ENCODE peak calls at places on chromosomes 12 and 14, in four cellular contexts. Z is fibroblast of mammary gland, J is astrocyte of the spinal cord, S is cardiac muscle cell. D is an unnamed sample.

GRCh38 chr14:74962059-74962458 is 6.7 kb upstream of the PGF start:
- DNase-seq in J (no peak), Z (no peak), S (no peak), D (no peak)

GRCh38 chr12:105946541-105946940 is 192.2 kb downstream of the NUAK1 start:
- DNase-seq in J (peak; percentile 80), Z (no peak), S (peak; percentile 78), D (no peak)

GRCh38 chr12:116542345-116542950 is 16.7 kb upstream of the MAP1LC3B2 start:
- DNase-seq in S (no peak), J (no peak), Z (no peak), D (no peak)

GRCh38 chr12:34286483-34286882 is 264.2 kb downstream of the ALG10 start:
- DNase-seq in J (no peak), Z (no peak), S (no peak), D (no peak)

GRCh38 chr14:64293976-64294671 is at the start of gene ESR2:
- DNase-seq in S (peak; percentile 59), J (peak; percentile 51), Z (peak; percentile 37), D (peak; percentile 53)

GRCh38 chr14:80152166-80152565 is 59.1 kb downstream of the DIO2 start:
- DNase-seq in S (no peak), J (no peak), Z (no peak), D (no peak)

GRCh38 chr12:69447892-69448291 is 22.3 kb upstream of the FRS2 start:
- DNase-seq in Z (no peak), J (no peak), S (no peak), D (no peak)

GRCh38 chr14:94079891-94080605 is 954 bp downstream of the DDX24 start:
- DNase-seq in J (peak; percentile 50), Z (peak; percentile 55), S (no peak), D (peak; percentile 20)

GRCh38 chr14:77674931-77675330 is 32.9 kb downstream of the ALKBH1 start:
- DNase-seq in J (no peak), Z (no peak), S (no peak), D (no peak)

GRCh38 chr14:78083837-78084236 is 86.3 kb upstream of the NRXN3 start:
- DNase-seq in Z (no peak), J (no peak), S (no peak), D (no peak)

GRCh38 chr14:61712137-61712536 is 16.8 kb downstream of the HIF1A start:
- DNase-seq in S (peak; percentile 47), J (no peak), Z (no peak), D (no peak)
- H3K4me3 ChIP-seq in S (no peak overlapping the region), J (no peak overlapping the region), Z (no peak overlapping the region), D (no peak overlapping the region)

GRCh38 chr14:105064721-105065143 is 498 bp downstream of the GPR132 start:
- DNase-seq in J (peak; percentile 48), Z (peak; percentile 56), S (peak; percentile 51), D (peak; percentile 56)

GRCh38 chr14:105061428-105062047 is 3.7 kb downstream of the GPR132 start:
- DNase-seq in J (no peak), Z (no peak), S (no peak), D (no peak)

GRCh38 chr14:105064001-105064400 is 1.2 kb downstream of the GPR132 start:
- DNase-seq in S (no peak), J (no peak), Z (no peak), D (no peak)

GRCh38 chr14:105062048-105062433 is 3.2 kb downstream of the GPR132 start:
- DNase-seq in J (no peak), S (no peak), Z (no peak), D (no peak)

GRCh38 chr14:105063041-105063440 is 2.2 kb downstream of the GPR132 start:
- DNase-seq in Z (no peak), J (no peak), S (no peak), D (no peak)
- H3K4me3 ChIP-seq in Z (no peak overlapping the region), J (no peak overlapping the region), S (no peak overlapping the region), D (no peak overlapping the region)

GRCh38 chr14:69259531-69260245 is at the start of gene GALNT16:
- DNase-seq in Z (no peak), S (peak; percentile 33), J (peak; percentile 26), D (peak; percentile 67)
- H3K4me3 ChIP-seq in Z (peak within 1 kb of the TSS; percentile 40), S (peak within 1 kb of the TSS; percentile 67), J (peak within 1 kb of the TSS; percentile 39), D (peak within 1 kb of the TSS; percentile 52)

GRCh38 chr14:100158566-100159106 is 809 bp downstream of the DEGS2 start:
- DNase-seq in Z (no peak), S (no peak), J (no peak), D (no peak)
- H3K4me3 ChIP-seq in Z (no peak overlapping the region), S (no peak overlapping the region), J (no peak overlapping the region), D (no peak overlapping the region)

GRCh38 chr12:124388038-124388676 is 93.3 kb downstream of the RFLNA start:
- DNase-seq in J (no peak), S (no peak), Z (no peak), D (no peak)
- H3K4me3 ChIP-seq in J (peak overlapping the region; percentile 90), S (no peak overlapping the region), Z (peak overlapping the region; percentile 81), D (peak overlapping the region; percentile 63)

GRCh38 chr14:99237288-99237687 is 34.7 kb downstream of the BCL11B start:
- DNase-seq in Z (no peak), S (no peak), J (no peak), D (no peak)
- H3K4me3 ChIP-seq in Z (no peak overlapping the region), S (no peak overlapping the region), J (no peak overlapping the region), D (no peak overlapping the region)

GRCh38 chr12:46005823-46006222 is 15.4 kb upstream of the SCAF11 start:
- DNase-seq in J (no peak), S (no peak), Z (no peak), D (no peak)
- H3K4me3 ChIP-seq in J (no peak overlapping the region), S (no peak overlapping the region), Z (no peak overlapping the region), D (no peak overlapping the region)

DNA sequence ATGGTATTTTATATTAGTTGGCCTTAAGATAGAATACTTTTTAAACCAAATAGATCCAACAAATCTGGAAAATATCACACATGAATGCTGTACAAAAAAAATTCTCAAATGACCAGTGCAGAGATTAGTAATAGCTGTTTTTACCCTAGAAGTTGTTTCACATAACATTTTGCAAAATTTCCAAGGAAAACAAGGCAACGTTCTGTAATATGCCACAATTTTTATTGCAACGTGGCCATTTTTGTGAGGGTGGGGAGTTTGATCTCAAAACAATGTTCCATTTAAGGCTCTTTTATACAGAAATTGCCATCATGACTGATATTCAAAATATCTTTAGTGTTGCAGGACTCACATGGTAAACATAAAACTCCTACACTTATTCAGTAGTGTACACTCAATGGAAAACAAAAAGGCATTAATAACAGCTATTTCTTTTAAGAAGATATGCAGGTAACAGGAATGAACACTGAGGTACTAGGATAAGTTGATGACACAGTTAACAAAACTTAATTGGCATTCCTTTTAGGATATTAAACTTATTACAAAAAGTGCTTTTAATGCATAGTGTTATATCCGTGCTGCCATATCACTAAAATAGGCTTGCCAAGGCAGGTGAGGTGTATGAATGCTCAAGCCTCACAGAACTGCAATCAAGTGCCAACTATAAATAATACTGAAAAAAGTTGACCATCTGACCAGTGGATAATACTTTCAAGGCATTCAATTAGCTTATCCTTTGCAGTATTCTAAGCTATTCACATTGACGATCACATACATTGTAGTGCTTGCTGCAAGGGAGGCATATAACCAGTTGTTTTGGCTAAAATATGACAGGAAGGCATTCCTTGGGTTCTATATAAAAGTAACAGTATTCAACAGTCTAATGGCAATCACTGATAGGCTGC is 2.3 kb downstream of the CFL2 start:
- DNase-seq in Z (no peak), J (no peak), S (no peak), D (peak; percentile 29)
- H3K4me3 ChIP-seq in Z (no peak overlapping the region), J (no peak overlapping the region), S (no peak overlapping the region), D (peak overlapping the region; percentile 80)

GRCh38 chr14:101226265-101226602 is 322.7 kb upstream of the RTL1 start:
- DNase-seq in Z (no peak), J (no peak), S (no peak), D (no peak)
- H3K4me3 ChIP-seq in Z (no peak overlapping the region), J (no peak overlapping the region), S (no peak overlapping the region), D (no peak overlapping the region)

D was measured in foreskin fibroblast.